ENCODE peak calls at places on chromosomes 5 and 9, in eight cellular contexts. T, U, L, W, E, I, D and S are unnamed samples.

GRCh38 chr9:1871486-1872181 is 143.5 kb upstream of the SMARCA2 start:
- DNase-seq in T (no peak), L (no peak), E (no peak), I (no peak), D (peak), W (no peak), U (peak), S (no peak)

GRCh38 chr5:77231470-77232138 is 21.1 kb downstream of the PDE8B start:
- DNase-seq in U (no peak), W (no peak), L (no peak), E (no peak), D (no peak), T (no peak), I (no peak), S (no peak)

GRCh38 chr5:177370488-177371119 is 12.9 kb downstream of the RGS14 start:
- DNase-seq in L (peak), E (peak), T (no peak), W (peak), U (peak), D (peak), I (peak), S (peak)

GRCh38 chr5:168209987-168210386 is 81.5 kb upstream of the WWC1 start:
- DNase-seq in W (no peak), U (no peak), E (no peak), L (no peak), I (no peak), D (no peak), T (no peak), S (no peak)

GRCh38 chr9:109313351-109313750 is 7.5 kb downstream of the EPB41L4B start:
- DNase-seq in E (no peak), D (no peak), W (peak), T (no peak), U (no peak), I (no peak), L (no peak), S (no peak)

GRCh38 chr5:136199408-136199807 is 6.4 kb upstream of the SMIM32 start:
- DNase-seq in E (no peak), U (no peak), L (no peak), D (no peak), I (no peak), T (no peak), W (no peak), S (no peak)

GRCh38 chr9:93206576-93207155 is 22.7 kb downstream of the WNK2 start:
- DNase-seq in W (no peak), E (no peak), T (no peak), I (no peak), L (peak), D (no peak), U (no peak), S (no peak)

GRCh38 chr5:77936365-77936693 is 160.2 kb upstream of the TBCA start:
- DNase-seq in I (no peak), E (no peak), D (no peak), U (no peak), W (no peak), L (no peak), T (no peak), S (no peak)

GRCh38 chr5:162488077-162488476 is 420.5 kb downstream of the GABRG2 start:
- DNase-seq in L (no peak), E (no peak), T (no peak), I (no peak), W (no peak), U (peak), D (no peak), S (no peak)

GRCh38 chr5:120240716-120241115 is 223.4 kb upstream of the PRR16 start:
- DNase-seq in W (no peak), D (no peak), U (peak), L (no peak), E (no peak), I (no peak), T (no peak), S (no peak)

GRCh38 chr9:121886759-121887485 is 206.2 kb downstream of the TTLL11 start:
- DNase-seq in U (no peak), D (no peak), E (no peak), L (no peak), I (no peak), W (no peak), T (no peak), S (no peak)

GRCh38 chr5:113199122-113199905 is 222.7 kb downstream of the DCP2 start:
- DNase-seq in I (no peak), W (no peak), U (peak), D (no peak), L (no peak), T (no peak), E (no peak), S (peak)

GRCh38 chr5:92505925-92506324 is 1075.1 kb downstream of the NR2F1-AS1 start:
- DNase-seq in I (no peak), T (no peak), W (no peak), E (no peak), U (peak), D (no peak), L (no peak), S (no peak)

GRCh38 chr9:92763721-92764380 is 782 bp downstream of the BICD2 start:
- DNase-seq in I (no peak), T (no peak), W (peak), L (peak), U (peak), D (peak), E (no peak), S (no peak)

GRCh38 chr9:13331320-13331719 is 51.8 kb upstream of the MPDZ start:
- DNase-seq in I (no peak), W (no peak), T (no peak), E (no peak), U (no peak), D (no peak), L (no peak), S (no peak)

GRCh38 chr9:131233989-131234388 is 42.3 kb downstream of the FAM78A start:
- DNase-seq in U (no peak), L (no peak), D (no peak), E (no peak), I (no peak), W (no peak), T (no peak), S (no peak)

GRCh38 chr5:170408866-170409265 is 19.7 kb upstream of the KCNMB1 start:
- DNase-seq in E (no peak), D (no peak), L (no peak), T (no peak), U (no peak), I (no peak), W (no peak), S (no peak)

GRCh38 chr5:151084363-151084762 is 3.5 kb upstream of the TNIP1 start:
- DNase-seq in W (no peak), L (no peak), U (peak), T (no peak), I (no peak), D (no peak), E (no peak), S (no peak)

GRCh38 chr5:32099486-32100035 is 74.6 kb downstream of the GOLPH3 start:
- DNase-seq in W (no peak), E (no peak), U (no peak), D (no peak), T (no peak), I (no peak), L (no peak), S (no peak)

GRCh38 chr5:65808818-65809217 is 86.8 kb downstream of the NLN start:
- DNase-seq in T (no peak), E (no peak), W (no peak), U (peak), D (no peak), L (no peak), I (no peak), S (no peak)

GRCh38 chr9:29999645-30000044 is 2384.8 kb upstream of the ACO1 start:
- DNase-seq in U (no peak), T (no peak), L (no peak), I (no peak), D (no peak), W (no peak), E (no peak), S (no peak)

GRCh38 chr9:134855231-134855899 is 25.2 kb upstream of the FCN2 start:
- DNase-seq in W (no peak), T (no peak), L (no peak), I (no peak), E (no peak), U (no peak), D (peak), S (no peak)